ENCODE peak calls at places on chromosomes 12 and 14, in nine cellular contexts. I, Q, A, V, P, J, D, G and Z are unnamed samples.
A peak's percentile ranks its signal among the peaks of the same experiment; 100 is the strongest.

GRCh38 chr12:100229036-100229635 is 28.5 kb downstream of the ACTR6 start:
- DNase-seq in I (no peak), Q (no peak), A (no peak), V (no peak), P (no peak), J (no peak), D (no peak), G (no peak), Z (peak; percentile 22)

GRCh38 chr12:46677749-46678148 is 148.0 kb downstream of the SLC38A4 start:
- DNase-seq in I (no peak), Q (no peak), A (no peak), V (no peak), P (no peak), J (no peak), D (no peak), G (peak; percentile 41), Z (peak; percentile 34)

GRCh38 chr12:31570880-31571279 is 20.1 kb downstream of the DENND5B start:
- DNase-seq in I (peak; percentile 31), Q (no peak), A (no peak), V (no peak), P (no peak), J (no peak), D (no peak), G (no peak), Z (no peak)

GRCh38 chr14:38618514-38618913 is 362.6 kb upstream of the CLEC14A start:
- DNase-seq in I (no peak), Q (no peak), A (no peak), V (no peak), P (no peak), J (no peak), D (no peak), G (no peak), Z (no peak)

GRCh38 chr12:5010130-5010529 is 33.5 kb upstream of the KCNA5 start:
- DNase-seq in I (no peak), Q (no peak), A (no peak), V (no peak), P (no peak), J (no peak), D (no peak), G (no peak), Z (no peak)

GRCh38 chr12:108890208-108890607 is 10.3 kb downstream of the DAO start:
- DNase-seq in I (peak; percentile 48), Q (no peak), A (no peak), V (no peak), P (no peak), J (no peak), D (no peak), G (peak; percentile 5), Z (peak; percentile 12)

GRCh38 chr12:128079476-128079875 is 187.5 kb upstream of the TMEM132C start:
- DNase-seq in I (no peak), Q (no peak), A (no peak), V (no peak), P (no peak), J (no peak), D (no peak), G (no peak), Z (no peak)

GRCh38 chr12:42402821-42403411 is 76.9 kb downstream of the PPHLN1 start:
- DNase-seq in I (no peak), Q (no peak), A (no peak), V (no peak), P (no peak), J (no peak), D (no peak), G (no peak), Z (no peak)

GRCh38 chr14:74219277-74219676 is 20.0 kb upstream of the VSX2 start:
- DNase-seq in I (no peak), Q (no peak), A (no peak), V (no peak), P (no peak), J (no peak), D (no peak), G (no peak), Z (no peak)

GRCh38 chr14:74219806-74220205 is 19.4 kb upstream of the VSX2 start:
- DNase-seq in I (no peak), Q (no peak), A (no peak), V (no peak), P (no peak), J (no peak), D (no peak), G (no peak), Z (no peak)

GRCh38 chr14:74220991-74221390 is 18.3 kb upstream of the VSX2 start:
- DNase-seq in I (no peak), Q (no peak), A (no peak), V (no peak), P (no peak), J (no peak), D (no peak), G (no peak), Z (no peak)

GRCh38 chr14:74221741-74222140 is 17.5 kb upstream of the VSX2 start:
- DNase-seq in I (peak; percentile 63), Q (no peak), A (no peak), V (no peak), P (no peak), J (no peak), D (no peak), G (no peak), Z (no peak)

GRCh38 chr14:74223016-74223415 is 16.2 kb upstream of the VSX2 start:
- DNase-seq in I (no peak), Q (no peak), A (no peak), V (no peak), P (no peak), J (no peak), D (no peak), G (no peak), Z (no peak)
- H3K27me3 ChIP-seq in I (peaks cover 22% of the 10 kb centered on the region), Q (peaks cover 27% of the 10 kb centered on the region), A (no peaks in the 10 kb centered on the region), V (no peaks in the 10 kb centered on the region), P (peaks cover 68% of the 10 kb centered on the region), J (no peaks in the 10 kb centered on the region), D (no peaks in the 10 kb centered on the region), G (peaks cover 48% of the 10 kb centered on the region), Z (peaks cover 23% of the 10 kb centered on the region)

DNA sequence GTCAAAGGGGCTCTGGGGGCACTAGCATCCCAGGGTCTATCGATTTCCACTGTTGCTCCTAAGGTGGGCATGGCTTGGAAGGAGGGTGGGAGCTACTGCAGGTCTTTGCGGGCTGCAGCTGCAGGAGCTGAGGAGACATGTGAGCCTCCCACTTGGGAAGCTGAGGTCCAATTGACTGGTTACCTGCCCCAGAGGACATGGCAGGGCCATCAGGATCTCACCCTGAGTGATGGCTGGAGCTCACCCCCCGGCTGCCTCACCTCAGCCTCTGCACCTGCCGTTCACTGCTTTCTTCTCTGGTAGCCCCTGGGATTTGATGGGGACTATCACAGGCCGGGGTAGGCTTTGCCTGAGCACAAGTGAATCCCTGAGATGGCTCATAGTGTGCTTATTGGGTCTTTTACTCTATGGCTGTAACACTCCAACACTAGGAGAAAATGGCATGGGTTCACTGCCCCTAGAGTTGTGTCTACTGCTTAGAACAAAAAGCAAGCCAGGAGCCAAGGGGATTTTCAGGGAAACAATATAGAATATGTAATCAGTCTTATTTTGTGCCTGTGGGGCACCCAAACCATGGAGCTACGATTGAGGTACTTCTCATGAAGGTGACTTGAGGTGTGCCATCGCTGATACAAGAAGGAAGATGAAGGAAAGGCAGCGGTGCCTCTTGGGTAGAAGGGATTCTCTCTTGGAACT is 3.2 kb upstream of the KRT4 start:
- DNase-seq in I (no peak), Q (no peak), A (no peak), V (no peak), P (no peak), J (no peak), D (no peak), G (no peak), Z (no peak)
- H3K27me3 ChIP-seq in I (no peaks in the 10 kb centered on the region), Q (no peaks in the 10 kb centered on the region), A (no peaks in the 10 kb centered on the region), V (no peaks in the 10 kb centered on the region), P (peaks cover 18% of the 10 kb centered on the region), J (no peaks in the 10 kb centered on the region), D (no peaks in the 10 kb centered on the region), G (peaks cover 53% of the 10 kb centered on the region), Z (peaks cover 49% of the 10 kb centered on the region)

DNA sequence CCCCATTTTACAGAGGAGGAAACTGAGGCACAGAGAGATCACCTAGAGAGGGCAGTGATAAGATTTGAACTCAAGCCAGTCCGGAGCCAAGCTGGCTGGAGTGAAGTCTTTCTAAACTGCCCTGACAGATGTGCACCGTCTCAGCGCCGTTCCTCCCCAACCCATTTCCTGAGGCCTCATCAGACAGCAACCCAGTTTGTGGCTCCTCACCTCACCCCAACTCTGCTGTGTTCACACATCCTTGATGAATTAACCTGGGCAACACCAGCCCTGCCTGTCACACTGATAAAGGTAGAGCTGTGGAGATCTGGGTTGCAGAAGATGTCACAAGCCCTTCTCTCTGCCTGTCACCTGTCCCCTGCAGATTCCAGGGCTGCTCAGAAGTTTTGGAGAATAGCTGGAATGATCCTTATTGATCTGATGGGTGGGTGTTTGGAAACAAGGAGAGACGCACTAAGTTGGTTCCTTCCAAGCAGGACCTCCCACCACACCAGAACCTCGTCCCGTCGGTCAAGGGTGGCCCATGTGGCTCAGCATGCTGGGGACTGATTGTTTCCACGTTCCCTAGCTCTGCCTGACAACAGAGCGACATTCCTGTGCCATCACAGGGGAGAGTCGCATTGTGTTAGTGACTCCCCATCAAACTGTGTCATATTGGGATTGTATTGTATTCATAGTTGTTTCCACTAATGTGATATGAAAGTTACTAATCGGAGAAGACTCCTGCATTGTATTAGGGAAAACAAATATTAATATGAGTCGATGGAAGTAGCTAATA is 200.7 kb downstream of the PHETA1 start:
- DNase-seq in I (no peak), Q (no peak), A (no peak), V (no peak), P (no peak), J (no peak), D (no peak), G (no peak), Z (no peak)
- H3K27me3 ChIP-seq in I (no peaks in the 10 kb centered on the region), Q (peaks cover 16% of the 10 kb centered on the region), A (no peaks in the 10 kb centered on the region), V (no peaks in the 10 kb centered on the region), P (no peaks in the 10 kb centered on the region), J (no peaks in the 10 kb centered on the region), D (no peaks in the 10 kb centered on the region), G (peaks cover 54% of the 10 kb centered on the region), Z (peaks cover 17% of the 10 kb centered on the region)

GRCh38 chr14:28776482-28777266 is 10.1 kb downstream of the FOXG1 start:
- DNase-seq in I (no peak), Q (no peak), A (no peak), V (no peak), P (no peak), J (no peak), D (no peak), G (no peak), Z (no peak)

GRCh38 chr14:28777773-28778606 is 11.4 kb downstream of the FOXG1 start:
- DNase-seq in I (peak; percentile 79), Q (peak; percentile 47), A (no peak), V (no peak), P (no peak), J (no peak), D (no peak), G (no peak), Z (no peak)

GRCh38 chr14:28778718-28779117 is 12.1 kb downstream of the FOXG1 start:
- DNase-seq in I (no peak), Q (no peak), A (no peak), V (no peak), P (no peak), J (no peak), D (no peak), G (no peak), Z (no peak)

GRCh38 chr14:28780843-28781503 is 14.4 kb downstream of the FOXG1 start:
- DNase-seq in I (peak; percentile 20), Q (no peak), A (no peak), V (no peak), P (no peak), J (no peak), D (no peak), G (no peak), Z (no peak)

DNA sequence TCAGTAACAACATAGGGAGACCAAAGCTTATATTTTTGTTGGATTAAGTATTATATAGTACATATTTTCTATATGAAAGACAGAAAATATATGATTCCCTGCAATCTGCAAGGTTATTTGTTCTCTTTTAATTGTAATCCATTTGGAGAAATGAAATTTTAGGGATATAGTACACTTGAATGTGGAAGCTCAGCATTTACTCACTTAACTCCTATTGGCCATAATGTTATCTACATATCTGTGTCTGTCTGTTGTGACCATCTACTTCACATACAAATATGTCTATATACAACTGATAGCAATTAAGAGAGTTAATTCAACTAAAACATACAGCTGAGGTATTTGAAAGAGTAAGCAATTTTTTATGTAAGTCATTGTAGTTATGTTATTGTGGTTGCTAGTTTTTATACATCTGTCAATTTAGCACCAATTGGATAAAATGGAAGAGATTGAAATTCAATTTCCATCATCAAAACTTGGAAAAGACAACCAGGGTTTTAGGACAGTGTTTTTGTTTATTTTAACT is 12.9 kb downstream of the FOXG1 start:
- DNase-seq in I (no peak), Q (no peak), A (no peak), V (no peak), P (no peak), J (no peak), D (no peak), G (no peak), Z (no peak)
- H3K27me3 ChIP-seq in I (peaks cover 100% of the 10 kb centered on the region), Q (peaks cover 87% of the 10 kb centered on the region), A (peaks cover 12% of the 10 kb centered on the region), V (peaks cover 3% of the 10 kb centered on the region), P (peaks cover 83% of the 10 kb centered on the region), J (peaks cover 3% of the 10 kb centered on the region), D (no peaks in the 10 kb centered on the region), G (peaks cover 99% of the 10 kb centered on the region), Z (peaks cover 98% of the 10 kb centered on the region)